ENCODE peak calls at places on chromosomes 11 and 22, in ten cellular contexts. D, A, K, W, C, F, Y, G, X and U are unnamed samples.

GRCh38 chr11:33147559-33147958 is 13.7 kb downstream of the CSTF3 start:
- DNase-seq in Y (no peak), K (no peak), X (peak; percentile 58), D (peak; percentile 74), A (no peak), C (no peak), W (no peak), G (peak; percentile 32), F (no peak), U (peak; percentile 70)

GRCh38 chr11:41110527-41110926 is 348.9 kb downstream of the LRRC4C start:
- DNase-seq in Y (no peak), K (no peak), W (no peak), X (no peak), G (no peak), A (no peak), F (no peak), D (no peak), C (no peak), U (no peak)

GRCh38 chr22:24426436-24426835 is 963 bp upstream of the ADORA2A start:
- DNase-seq in G (no peak), W (no peak), F (peak; percentile 18), D (no peak), A (no peak), Y (no peak), C (no peak), X (no peak), K (no peak), U (no peak)

GRCh38 chr11:61041755-61042518 is 60.4 kb upstream of the CD5 start:
- DNase-seq in D (peak; percentile 8), A (peak; percentile 72), W (peak; percentile 29), C (no peak), X (peak; percentile 50), Y (peak; percentile 59), K (peak; percentile 58), G (peak; percentile 20), F (peak; percentile 76), U (no peak)

GRCh38 chr11:18011633-18012313 is 1.1 kb downstream of the SERGEF start:
- DNase-seq in Y (no peak), X (no peak), A (no peak), K (peak; percentile 22), G (no peak), F (no peak), W (no peak), D (no peak), C (no peak), U (no peak)

GRCh38 chr11:46300270-46300669 is 22.8 kb downstream of the CREB3L1 start:
- DNase-seq in G (no peak), K (no peak), X (no peak), Y (no peak), W (no peak), A (no peak), F (no peak), C (no peak), D (peak; percentile 30), U (peak; percentile 48)

GRCh38 chr11:2975594-2975993 is 16.5 kb downstream of the NAP1L4 start:
- DNase-seq in W (peak; percentile 29), X (peak; percentile 47), F (peak; percentile 56), K (peak; percentile 48), A (no peak), Y (no peak), G (peak; percentile 29), D (peak; percentile 47), C (no peak), U (no peak)

GRCh38 chr22:23574877-23575276 is 5.2 kb downstream of the IGLL1 start:
- DNase-seq in W (no peak), F (no peak), K (no peak), Y (no peak), G (no peak), D (no peak), X (no peak), C (no peak), A (no peak), U (no peak)

GRCh38 chr22:49853981-49854791 is 542 bp downstream of the ZBED4 start:
- DNase-seq in K (no peak), W (no peak), A (no peak), F (peak; percentile 47), G (peak; percentile 21), X (peak; percentile 24), Y (no peak), C (no peak), D (no peak), U (peak; percentile 29)

GRCh38 chr11:11558352-11558751 is 63.5 kb downstream of the GALNT18 start:
- DNase-seq in A (peak; percentile 40), X (no peak), F (no peak), Y (no peak), W (no peak), D (peak; percentile 76), G (no peak), K (no peak), C (no peak), U (peak; percentile 47)

GRCh38 chr22:44670220-44670983 is 31.6 kb upstream of the PRR5 start:
- DNase-seq in X (no peak), F (no peak), Y (no peak), W (no peak), A (no peak), C (no peak), K (no peak), G (no peak), D (no peak), U (no peak)

GRCh38 chr11:10599388-10600175 is 31.1 kb upstream of the LYVE1 start:
- DNase-seq in G (no peak), A (no peak), X (peak; percentile 44), W (no peak), F (no peak), D (peak; percentile 50), K (no peak), Y (no peak), C (no peak), U (no peak)

GRCh38 chr22:46491936-46492335 is 45.5 kb downstream of the CELSR1 start:
- DNase-seq in C (no peak), X (no peak), F (no peak), G (no peak), A (no peak), K (no peak), Y (no peak), D (no peak), W (no peak), U (no peak)

GRCh38 chr11:20962581-20962980 is 293.2 kb downstream of the NELL1 start:
- DNase-seq in W (no peak), G (peak; percentile 68), C (no peak), Y (no peak), D (no peak), K (no peak), F (no peak), X (peak; percentile 78), A (no peak), U (peak; percentile 45)

GRCh38 chr11:95500466-95500865 is 269.5 kb upstream of the SESN3 start:
- DNase-seq in K (no peak), C (no peak), A (no peak), G (no peak), Y (no peak), D (no peak), F (no peak), X (no peak), W (no peak), U (no peak)

GRCh38 chr22:30902496-30903357 is 65.8 kb downstream of the MORC2 start:
- DNase-seq in Y (no peak), X (no peak), A (no peak), W (no peak), K (no peak), D (no peak), F (no peak), C (no peak), G (no peak), U (no peak)